ENCODE peak calls at places on chromosomes 12 and 14, in seven cellular contexts. One of them, this sample, is unnamed.

GRCh38 chr14:100656996-100657395 is 69.7 kb upstream of the DLK1 start:
- DNase-seq in thoracic aorta: no peak
- DNase-seq in ELF-1: no peak
- DNase-seq in upper lobe of right lung: no peak
- DNase-seq in right atrium auricular region: no peak
- DNase-seq in bronchial epithelial cell: no peak
- DNase-seq in left ventricle myocardium inferior: no peak
- DNase-seq in this sample: no peak

GRCh38 chr14:90607141-90607540 is 209.1 kb downstream of the TTC7B start:
- DNase-seq in thoracic aorta: no peak
- DNase-seq in bronchial epithelial cell: no peak
- DNase-seq in left ventricle myocardium inferior: peak
- DNase-seq in right atrium auricular region: no peak
- DNase-seq in upper lobe of right lung: peak
- DNase-seq in ELF-1: no peak
- DNase-seq in this sample: no peak

GRCh38 chr14:68405959-68406358 is 386.9 kb downstream of the ZFP36L1 start:
- DNase-seq in left ventricle myocardium inferior: no peak
- DNase-seq in ELF-1: no peak
- DNase-seq in right atrium auricular region: no peak
- DNase-seq in bronchial epithelial cell: peak
- DNase-seq in thoracic aorta: no peak
- DNase-seq in upper lobe of right lung: no peak
- DNase-seq in this sample: no peak

GRCh38 chr14:104592785-104593184 is 11.8 kb downstream of the TMEM179 start:
- DNase-seq in thoracic aorta: no peak
- DNase-seq in left ventricle myocardium inferior: peak
- DNase-seq in right atrium auricular region: no peak
- DNase-seq in ELF-1: no peak
- DNase-seq in bronchial epithelial cell: no peak
- DNase-seq in upper lobe of right lung: no peak
- DNase-seq in this sample: no peak

GRCh38 chr12:65593206-65593833 is 231.0 kb upstream of the HMGA2 start:
- DNase-seq in upper lobe of right lung: no peak
- DNase-seq in ELF-1: no peak
- DNase-seq in left ventricle myocardium inferior: no peak
- DNase-seq in right atrium auricular region: no peak
- DNase-seq in thoracic aorta: no peak
- DNase-seq in bronchial epithelial cell: no peak
- DNase-seq in this sample: no peak

GRCh38 chr12:122491991-122492390 is 8.7 kb downstream of the ZCCHC8 start:
- DNase-seq in right atrium auricular region: no peak
- DNase-seq in bronchial epithelial cell: no peak
- DNase-seq in upper lobe of right lung: no peak
- DNase-seq in thoracic aorta: no peak
- DNase-seq in ELF-1: no peak
- DNase-seq in left ventricle myocardium inferior: no peak
- DNase-seq in this sample: no peak

GRCh38 chr12:130754234-130755001 is 38.3 kb upstream of the RIMBP2 start:
- DNase-seq in left ventricle myocardium inferior: no peak
- DNase-seq in ELF-1: no peak
- DNase-seq in thoracic aorta: no peak
- DNase-seq in upper lobe of right lung: no peak
- DNase-seq in bronchial epithelial cell: no peak
- DNase-seq in right atrium auricular region: no peak
- DNase-seq in this sample: no peak

GRCh38 chr12:70854871-70855578 is 65.5 kb downstream of the PTPRR start:
- DNase-seq in upper lobe of right lung: no peak
- DNase-seq in bronchial epithelial cell: no peak
- DNase-seq in right atrium auricular region: no peak
- DNase-seq in ELF-1: no peak
- DNase-seq in left ventricle myocardium inferior: no peak
- DNase-seq in thoracic aorta: no peak
- DNase-seq in this sample: no peak

GRCh38 chr12:46938071-46938678 is 112.4 kb upstream of the SLC38A4 start:
- DNase-seq in left ventricle myocardium inferior: no peak
- DNase-seq in bronchial epithelial cell: peak
- DNase-seq in right atrium auricular region: no peak
- DNase-seq in ELF-1: no peak
- DNase-seq in thoracic aorta: no peak
- DNase-seq in upper lobe of right lung: no peak
- DNase-seq in this sample: no peak